ENCODE peak calls at places on chromosomes 16 and 17, in seven cellular contexts. Z, H, L, B, P, X and J are unnamed samples.

GRCh38 chr17:66945451-66945850 is 19.1 kb upstream of the CACNG4 start:
- DNase-seq in Z (no peak), H (no peak), L (peak; percentile 40), B (no peak), P (no peak), X (peak; percentile 69), J (peak; percentile 84)

GRCh38 chr16:15483857-15484256 is 49.5 kb downstream of the BMERB1 start:
- DNase-seq in Z (no peak), H (no peak), L (no peak), B (no peak), P (no peak), X (no peak), J (no peak)

GRCh38 chr16:12758031-12758669 is 45.5 kb downstream of the CPPED1 start:
- DNase-seq in Z (no peak), H (no peak), L (no peak), B (no peak), P (no peak), X (peak; percentile 58), J (no peak)

GRCh38 chr17:80036715-80037477 is 454 bp downstream of the CCDC40 start:
- DNase-seq in Z (peak; percentile 36), H (peak; percentile 82), L (peak; percentile 70), B (no peak), P (no peak), X (peak; percentile 31), J (peak; percentile 64)

GRCh38 chr17:45225051-45225700 is 3.5 kb downstream of the FMNL1 start:
- DNase-seq in Z (no peak), H (no peak), L (no peak), B (no peak), P (no peak), X (no peak), J (no peak)

GRCh38 chr17:75514299-75515228 is 773 bp downstream of the CASKIN2 start:
- DNase-seq in Z (no peak), H (no peak), L (peak; percentile 43), B (no peak), P (no peak), X (no peak), J (peak; percentile 34)

GRCh38 chr17:76713765-76714164 is 3.0 kb upstream of the MXRA7 start:
- DNase-seq in Z (no peak), H (peak; percentile 28), L (no peak), B (no peak), P (no peak), X (no peak), J (no peak)

GRCh38 chr17:3557768-3558583 is at the start of gene TRPV3:
- DNase-seq in Z (peak; percentile 25), H (no peak), L (peak; percentile 72), B (no peak), P (no peak), X (no peak), J (no peak)

GRCh38 chr17:58304735-58305486 is 23.7 kb downstream of the TSPOAP1 start:
- DNase-seq in Z (no peak), H (peak; percentile 69), L (no peak), B (peak; percentile 16), P (no peak), X (no peak), J (no peak)

GRCh38 chr17:2384439-2385127 is 16.3 kb downstream of the MNT start:
- DNase-seq in Z (no peak), H (no peak), L (no peak), B (no peak), P (no peak), X (no peak), J (no peak)

GRCh38 chr16:46972971-46973456 is 460 bp downstream of the DNAJA2 start:
- DNase-seq in Z (peak; percentile 36), H (peak; percentile 81), L (peak; percentile 67), B (peak; percentile 26), P (peak; percentile 49), X (no peak), J (peak; percentile 12)

GRCh38 chr17:50689956-50690886 is 17.5 kb downstream of the ANKRD40 start:
- DNase-seq in Z (no peak), H (no peak), L (no peak), B (no peak), P (no peak), X (no peak), J (no peak)

GRCh38 chr17:9837551-9838471 is 12.1 kb downstream of the GLP2R start:
- DNase-seq in Z (no peak), H (no peak), L (peak; percentile 86), B (peak; percentile 84), P (peak; percentile 32), X (peak; percentile 86), J (no peak)

GRCh38 chr16:83336630-83337029 is 471.1 kb upstream of the HSBP1 start:
- DNase-seq in Z (no peak), H (no peak), L (peak; percentile 82), B (no peak), P (no peak), X (peak; percentile 75), J (no peak)

GRCh38 chr16:85556456-85557082 is 56.6 kb upstream of the GSE1 start:
- DNase-seq in Z (peak; percentile 43), H (no peak), L (peak; percentile 46), B (peak; percentile 35), P (peak; percentile 68), X (no peak), J (peak; percentile 45)

GRCh38 chr17:39722965-39723848 is 7.1 kb downstream of the MIEN1 start:
- DNase-seq in Z (no peak), H (no peak), L (peak; percentile 11), B (no peak), P (no peak), X (no peak), J (no peak)

GRCh38 chr17:45222273-45222993 is 748 bp downstream of the FMNL1 start:
- DNase-seq in Z (no peak), H (no peak), L (no peak), B (no peak), P (no peak), X (no peak), J (no peak)

GRCh38 chr16:50372611-50373344 is 4.0 kb upstream of the BRD7 start:
- DNase-seq in Z (no peak), H (no peak), L (peak; percentile 69), B (peak; percentile 67), P (peak; percentile 65), X (no peak), J (no peak)

GRCh38 chr16:67164599-67165061 is at the start of gene HSF4:
- DNase-seq in Z (no peak), H (peak; percentile 86), L (peak; percentile 78), B (peak; percentile 69), P (peak; percentile 71), X (no peak), J (no peak)

GRCh38 chr17:42850964-42851363 is at the start of gene AOC3:
- DNase-seq in Z (no peak), H (peak; percentile 89), L (no peak), B (peak; percentile 66), P (peak; percentile 59), X (no peak), J (no peak)

GRCh38 chr16:8931864-8932263 is 31.8 kb downstream of the USP7 start:
- DNase-seq in Z (peak; percentile 54), H (peak; percentile 81), L (peak; percentile 66), B (peak; percentile 48), P (peak; percentile 43), X (peak; percentile 45), J (peak; percentile 51)

DNA sequence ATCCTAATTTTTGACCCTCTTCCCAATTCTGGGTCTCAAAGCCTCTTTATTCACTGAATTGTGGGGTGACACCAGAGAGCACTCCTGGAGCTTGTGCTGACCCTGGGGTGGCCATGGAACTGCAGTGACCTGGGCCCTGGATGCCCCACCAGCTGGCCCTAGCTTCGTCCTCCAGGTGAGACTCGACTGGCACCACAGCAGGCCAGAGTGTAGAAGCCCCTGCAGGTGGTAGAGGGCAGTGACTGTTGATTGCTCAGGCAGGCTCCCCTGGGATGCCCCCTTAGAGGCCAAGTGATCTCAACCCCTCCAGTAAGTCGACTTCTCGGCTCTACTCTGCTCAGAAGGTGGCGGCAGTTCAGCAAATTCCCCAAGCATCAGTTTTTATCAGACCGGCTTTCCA is 6.4 kb downstream of the FA2H start:
- DNase-seq in Z (no peak), H (no peak), L (no peak), B (no peak), P (no peak), X (no peak), J (no peak)
- H3K27ac ChIP-seq in Z (no peak overlapping the region), H (no peak overlapping the region), L (no peak overlapping the region), B (no peak overlapping the region), P (no peak overlapping the region), X (no peak overlapping the region), J (no peak overlapping the region)

GRCh38 chr16:87465306-87465705 is 27.5 kb downstream of the ZCCHC14 start:
- DNase-seq in Z (no peak), H (peak; percentile 89), L (peak; percentile 93), B (peak; percentile 92), P (peak; percentile 69), X (peak; percentile 89), J (peak; percentile 46)
- H3K4me3 ChIP-seq in Z (peak overlapping the region; percentile 10), H (no peak overlapping the region), L (peak overlapping the region; percentile 62), B (peak overlapping the region; percentile 29), P (peak overlapping the region; percentile 15), X (peak overlapping the region; percentile 34), J (no peak overlapping the region)

DNA sequence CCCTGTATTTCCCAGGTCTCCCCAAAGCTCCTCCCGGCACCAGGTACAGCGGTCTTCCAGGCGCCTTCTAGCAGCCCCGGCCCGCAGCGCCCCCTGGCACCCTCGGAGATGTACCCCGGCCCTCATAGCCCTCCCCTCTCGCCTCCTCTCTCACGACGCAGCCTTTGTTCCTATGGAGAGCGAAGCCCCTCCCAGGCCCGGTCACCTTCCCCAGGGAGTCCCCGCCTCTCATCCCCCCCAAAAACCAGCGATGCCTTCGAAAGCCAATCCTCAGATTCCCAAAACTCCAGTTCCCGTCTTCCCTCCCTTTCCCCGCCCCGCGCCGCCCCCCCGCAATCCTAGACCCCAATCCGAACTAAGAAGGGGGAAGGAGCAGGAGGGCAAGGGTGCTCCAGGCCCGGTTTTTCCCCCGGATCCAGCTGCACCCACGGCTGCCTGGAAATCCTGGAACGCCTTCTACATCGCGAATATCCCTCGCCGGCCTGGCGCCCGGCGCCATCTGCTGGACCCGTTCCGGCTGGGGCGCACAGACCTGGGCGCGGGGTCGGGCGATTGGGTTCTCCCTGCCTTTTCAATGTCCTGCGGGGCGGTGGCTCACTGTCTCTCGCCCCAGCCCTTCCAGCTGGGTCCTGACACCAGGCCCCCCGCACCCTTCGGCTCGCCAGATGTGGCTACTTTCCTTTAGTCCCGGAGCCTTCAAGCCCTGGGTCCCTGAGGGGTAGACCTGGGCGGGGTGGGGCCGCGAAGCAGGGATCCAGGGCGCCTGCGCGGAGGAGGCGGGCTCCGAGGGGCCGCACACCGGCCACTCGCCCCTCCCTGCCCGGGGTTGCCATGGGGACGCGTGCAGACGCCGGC is at the start of gene DNAH2:
- DNase-seq in Z (no peak), H (peak; percentile 89), L (peak; percentile 91), B (peak; percentile 55), P (peak; percentile 82), X (peak; percentile 94), J (peak; percentile 97)
- H3K27ac ChIP-seq in Z (no peak within 1 kb of the TSS), H (no peak within 1 kb of the TSS), L (no peak within 1 kb of the TSS), B (peak within 1 kb of the TSS; percentile 31), P (peak within 1 kb of the TSS; percentile 69), X (no peak within 1 kb of the TSS), J (no peak within 1 kb of the TSS)

DNA sequence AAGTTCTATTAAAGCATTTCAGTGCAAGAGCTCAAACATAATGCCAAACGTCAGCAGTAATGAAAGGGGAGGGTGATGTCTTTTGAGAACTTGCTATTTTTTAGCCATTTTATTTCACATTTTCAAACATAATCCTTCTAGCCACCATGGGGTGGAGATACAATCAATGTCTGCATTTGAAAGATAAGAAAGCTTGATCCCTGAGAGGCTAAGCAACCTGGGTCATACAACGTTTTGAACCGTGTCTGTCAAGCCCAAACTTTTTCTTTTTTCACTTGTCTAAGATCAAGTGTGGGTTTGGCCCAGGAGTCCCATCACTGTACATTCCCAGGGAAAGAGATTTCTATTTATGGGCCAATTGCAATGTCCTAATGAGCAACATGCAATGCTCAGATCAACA is 331.1 kb downstream of the SLC39A11 start:
- DNase-seq in Z (no peak), H (no peak), L (no peak), B (no peak), P (no peak), X (no peak), J (no peak)
- H3K4me3 ChIP-seq in Z (no peak overlapping the region), H (no peak overlapping the region), L (no peak overlapping the region), B (no peak overlapping the region), P (no peak overlapping the region), X (no peak overlapping the region), J (no peak overlapping the region)

GRCh38 chr17:7225711-7226331 is 6.1 kb downstream of the ACADVL start:
- DNase-seq in Z (no peak), H (no peak), L (no peak), B (no peak), P (no peak), X (no peak), J (no peak)
- H3K27ac ChIP-seq in Z (no peak overlapping the region), H (no peak overlapping the region), L (no peak overlapping the region), B (no peak overlapping the region), P (peak overlapping the region; percentile 69), X (no peak overlapping the region), J (no peak overlapping the region)